ENCODE peak calls at places on chromosomes 11 and 22, in eight cellular contexts. A is dorsolateral prefrontal cortex; K is fibroblast of the aortic adventitia; F is IMR-90; Z is astrocyte of the spinal cord; J is CD4-positive, alpha-beta memory T cell; D is HFF-Myc; N is NB4. B is an unnamed sample.

GRCh38 chr11:72223615-72224586 is 666 bp upstream of the INPPL1 start:
- DNase-seq in A (no peak), K (peak), F (peak), Z (peak), J (peak), D (no peak), N (peak), B (peak)

GRCh38 chr11:47989779-47990178 is 9.4 kb downstream of the PTPRJ start:
- DNase-seq in A (no peak), K (no peak), F (no peak), Z (no peak), J (no peak), D (no peak), N (no peak), B (no peak)

GRCh38 chr11:65559951-65560537 is 1.9 kb upstream of the LTBP3 start:
- DNase-seq in A (no peak), K (peak), F (peak), Z (peak), J (no peak), D (no peak), N (no peak), B (peak)

GRCh38 chr22:29473001-29473400 is 7.0 kb upstream of the NEFH start:
- DNase-seq in A (no peak), K (no peak), F (no peak), Z (no peak), J (no peak), D (no peak), N (peak), B (no peak)

GRCh38 chr11:10311802-10312201 is 6.9 kb downstream of the ADM start:
- DNase-seq in A (no peak), K (no peak), F (no peak), Z (no peak), J (no peak), D (no peak), N (no peak), B (no peak)

GRCh38 chr11:102345923-102346322 is 1.1 kb upstream of the BIRC2 start:
- DNase-seq in A (no peak), K (peak), F (peak), Z (peak), J (no peak), D (no peak), N (no peak), B (peak)

GRCh38 chr11:59463176-59463575 is 6.4 kb downstream of the OR4D6 start:
- DNase-seq in A (no peak), K (peak), F (no peak), Z (no peak), J (no peak), D (no peak), N (no peak), B (peak)

GRCh38 chr22:30206964-30207363 is 39.6 kb downstream of the LIF start:
- DNase-seq in A (peak), K (peak), F (peak), Z (peak), J (no peak), D (peak), N (no peak), B (peak)

GRCh38 chr11:124586247-124586860 is 16.6 kb downstream of the OR8A1 start:
- DNase-seq in A (peak), K (peak), F (peak), Z (peak), J (peak), D (peak), N (peak), B (peak)

GRCh38 chr11:7485136-7485853 is at the start of gene OLFML1:
- DNase-seq in A (no peak), K (peak), F (no peak), Z (no peak), J (no peak), D (no peak), N (no peak), B (peak)

GRCh38 chr11:110972640-110973039 is 260.4 kb upstream of the ARHGAP20 start:
- DNase-seq in A (no peak), K (peak), F (peak), Z (peak), J (no peak), D (peak), N (peak), B (peak)

GRCh38 chr11:2540521-2541320 is 95.9 kb downstream of the KCNQ1 start:
- DNase-seq in A (no peak), K (no peak), F (no peak), Z (no peak), J (no peak), D (no peak), N (no peak), B (no peak)

GRCh38 chr11:66743271-66743968 is 14.4 kb upstream of the SPTBN2 start:
- DNase-seq in A (no peak), K (no peak), F (no peak), Z (no peak), J (no peak), D (no peak), N (no peak), B (no peak)

GRCh38 chr22:40238425-40239344 is 61.0 kb downstream of the TNRC6B start:
- DNase-seq in A (no peak), K (peak), F (peak), Z (peak), J (peak), D (peak), N (no peak), B (peak)

GRCh38 chr22:36369922-36370781 is 17.6 kb downstream of the MYH9 start:
- DNase-seq in A (no peak), K (peak), F (peak), Z (peak), J (no peak), D (no peak), N (peak), B (no peak)

GRCh38 chr22:20298803-20299735 is 20.8 kb downstream of the DGCR6L start:
- DNase-seq in A (peak), K (peak), F (peak), Z (peak), J (peak), D (no peak), N (peak), B (peak)

GRCh38 chr11:127000291-127000968 is at the start of gene KIRREL3:
- DNase-seq in A (peak), K (no peak), F (peak), Z (peak), J (no peak), D (no peak), N (no peak), B (no peak)

GRCh38 chr11:127000991-127001390 is 421 bp upstream of the KIRREL3 start:
- DNase-seq in A (no peak), K (no peak), F (peak), Z (no peak), J (no peak), D (no peak), N (no peak), B (no peak)

GRCh38 chr11:126997196-126997595 is 3.4 kb downstream of the KIRREL3 start:
- DNase-seq in A (no peak), K (no peak), F (peak), Z (no peak), J (no peak), D (no peak), N (no peak), B (no peak)

GRCh38 chr11:126997641-126998040 is 2.9 kb downstream of the KIRREL3 start:
- DNase-seq in A (no peak), K (no peak), F (no peak), Z (no peak), J (no peak), D (no peak), N (no peak), B (no peak)

DNA sequence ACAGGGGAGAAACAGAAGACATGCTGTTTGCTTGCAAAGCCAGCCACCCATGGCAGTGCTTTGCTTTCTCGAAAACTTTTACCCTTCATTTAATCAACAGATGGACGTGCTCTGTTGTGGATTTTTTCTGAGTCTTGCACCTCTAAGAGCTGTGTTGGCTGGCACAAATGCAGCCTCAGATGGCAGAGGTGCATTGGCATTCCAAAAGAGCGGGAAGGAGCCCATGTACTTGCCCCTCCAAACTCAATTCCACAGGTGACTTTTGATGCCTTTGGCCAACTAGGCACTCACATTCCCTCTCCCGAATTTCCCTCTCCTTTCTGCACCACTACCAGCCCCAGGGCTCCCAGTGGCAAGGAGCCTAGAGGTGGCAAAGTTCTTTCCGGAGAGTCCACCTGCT is 1.2 kb downstream of the KIRREL3 start:
- DNase-seq in A (no peak), K (no peak), F (no peak), Z (no peak), J (no peak), D (no peak), N (no peak), B (no peak)
- H3K4me3 ChIP-seq in A (peak), K (no peak), F (peak), Z (peak), J (no peak), D (no peak), N (no peak), B (peak)

DNA sequence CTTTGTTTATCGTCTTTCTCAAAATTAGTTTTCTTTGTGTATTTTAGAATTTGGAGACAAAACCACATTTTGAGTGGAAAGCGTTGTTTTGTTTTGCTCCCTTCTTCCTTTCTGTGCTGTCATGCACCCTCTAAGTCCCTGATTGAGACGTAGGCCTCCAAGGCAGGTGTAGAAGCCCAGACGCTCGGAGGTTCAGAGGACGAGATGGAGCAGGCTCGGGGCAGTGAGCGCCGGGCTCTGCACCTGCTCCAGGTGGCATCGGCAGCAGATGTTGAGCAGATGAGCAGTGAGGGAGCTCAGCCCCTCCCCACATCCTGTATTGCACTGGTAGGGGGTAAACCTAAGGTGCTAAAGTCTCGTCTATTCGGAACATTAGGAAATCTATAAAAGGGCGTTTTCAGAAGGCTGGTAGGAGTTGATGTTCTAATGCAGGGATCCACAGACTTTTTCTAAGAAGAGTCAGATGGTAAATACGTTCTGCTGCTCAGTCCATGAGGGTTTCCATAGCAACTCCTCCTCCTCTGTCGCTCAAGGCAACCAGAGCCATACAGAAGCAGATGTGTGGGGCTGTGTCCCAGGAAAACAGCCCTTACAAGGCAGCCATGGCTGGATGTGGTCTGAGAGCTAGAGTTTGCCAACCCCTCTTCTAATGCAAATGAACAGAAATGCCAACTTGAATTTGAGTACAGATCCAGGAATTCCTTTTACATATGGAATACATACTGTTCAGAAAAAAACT is 724.2 kb downstream of the BRD1 start:
- DNase-seq in A (peak), K (no peak), F (no peak), Z (no peak), J (no peak), D (no peak), N (no peak), B (no peak)
- H3K4me3 ChIP-seq in A (no peak), K (no peak), F (no peak), Z (no peak), J (no peak), D (no peak), N (no peak), B (no peak)

DNA sequence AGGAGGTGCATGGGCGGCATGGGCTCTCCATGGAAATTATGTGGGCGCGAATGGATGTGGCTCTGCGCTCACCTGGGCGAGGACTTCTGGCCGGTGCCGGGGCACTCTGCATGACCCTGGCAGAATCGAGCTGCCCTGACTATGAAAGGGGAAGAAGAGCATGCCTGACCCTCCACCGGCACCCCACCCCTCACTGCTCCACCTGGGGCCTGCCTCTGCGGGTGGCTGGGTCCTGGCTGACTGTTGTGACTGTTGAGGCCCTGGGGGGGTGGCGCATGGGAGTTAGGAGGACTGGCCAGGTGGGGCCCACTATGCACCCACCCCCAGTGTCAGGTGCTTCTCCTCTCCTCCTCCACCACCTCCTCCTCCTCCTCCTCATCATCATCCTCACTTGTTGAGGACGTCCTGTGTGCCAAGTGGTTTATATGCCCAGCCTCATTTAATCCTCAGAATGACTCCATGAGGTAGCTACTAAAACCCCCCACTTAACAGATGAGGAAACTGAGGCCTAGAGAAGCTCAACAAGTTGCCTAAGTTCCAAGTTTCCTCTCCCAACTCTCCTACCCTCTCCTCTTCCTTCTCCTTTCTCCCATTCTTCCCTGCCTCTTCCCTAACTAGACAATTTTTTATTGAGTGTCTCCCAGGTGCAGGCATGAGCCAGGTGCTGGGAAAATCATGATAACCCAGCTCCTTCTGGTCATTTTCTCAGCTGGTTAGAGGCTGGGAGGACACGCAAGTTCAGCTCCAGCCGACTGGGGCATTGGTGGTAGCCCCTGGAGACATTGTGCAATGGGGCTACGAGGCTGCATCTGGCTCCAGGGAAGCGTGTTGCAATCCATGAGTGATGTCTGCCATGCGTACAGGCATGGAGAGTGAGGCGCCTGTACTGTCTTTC is 2.3 kb downstream of the MYEOV start:
- DNase-seq in A (peak), K (peak), F (peak), Z (peak), J (no peak), D (no peak), N (peak), B (peak)
- H3K4me3 ChIP-seq in A (no peak), K (no peak), F (no peak), Z (no peak), J (peak), D (no peak), N (peak), B (no peak)

DNA sequence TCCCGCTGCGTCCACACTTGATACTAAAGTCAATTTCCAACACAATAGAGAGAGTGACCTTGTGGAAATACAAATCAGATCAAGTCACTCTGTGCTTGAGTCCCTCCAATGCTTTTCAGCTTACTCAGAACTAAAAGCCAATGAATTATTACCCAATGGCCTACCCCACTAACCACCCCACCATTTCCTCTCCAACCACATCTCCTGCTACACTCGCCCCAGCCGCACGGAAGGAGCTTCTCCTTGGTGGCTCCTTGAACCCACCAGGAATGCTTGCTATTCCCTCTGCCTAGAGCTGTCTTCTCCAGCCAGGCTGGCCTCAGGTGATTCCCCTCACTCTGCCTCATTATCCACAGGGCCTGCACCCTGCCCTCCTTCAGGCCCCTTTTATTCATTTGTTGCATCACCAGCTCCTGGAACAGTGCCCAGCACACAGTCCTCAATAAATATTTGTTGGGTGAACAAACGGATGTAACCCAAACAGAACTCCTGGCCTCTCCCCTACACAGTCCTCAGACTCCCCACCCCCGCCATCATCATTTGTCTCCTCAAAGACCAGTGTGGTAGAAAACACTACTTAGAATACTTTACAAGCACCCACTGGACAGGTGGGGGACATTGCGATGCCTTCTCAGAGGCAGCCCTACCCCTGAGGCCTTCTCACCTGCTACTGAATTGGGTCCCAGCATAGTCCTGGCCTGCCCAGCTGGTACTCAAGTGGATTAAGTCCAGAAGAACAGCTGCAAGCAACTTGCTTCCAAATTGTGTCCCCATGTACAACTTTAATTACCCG is 12.6 kb downstream of the ABTB2 start:
- DNase-seq in A (no peak), K (peak), F (peak), Z (peak), J (no peak), D (peak), N (peak), B (peak)
- H3K4me3 ChIP-seq in A (no peak), K (no peak), F (no peak), Z (no peak), J (no peak), D (no peak), N (no peak), B (no peak)

B was measured in foreskin fibroblast.